ENCODE peak calls at places on chromosomes 5 and 9, in eight cellular contexts. P, Y, V, T, E, H, C and R are unnamed samples.

GRCh38 chr5:141172381-141173204 is at the start of gene PCDHB7:
- DNase-seq in P (peak; percentile 49), Y (peak; percentile 57), V (no peak), T (no peak), E (no peak), H (peak; percentile 85), C (peak; percentile 45), R (no peak)

GRCh38 chr5:98767563-98767962 is 5.9 kb upstream of the RGMB start:
- DNase-seq in P (no peak), Y (no peak), V (no peak), T (no peak), E (no peak), H (peak; percentile 62), C (no peak), R (no peak)

GRCh38 chr9:111821006-111821528 is 26.3 kb upstream of the SHOC1 start:
- DNase-seq in P (no peak), Y (no peak), V (no peak), T (no peak), E (no peak), H (no peak), C (peak; percentile 24), R (no peak)

GRCh38 chr5:93165559-93165958 is 415.5 kb downstream of the NR2F1-AS1 start:
- DNase-seq in P (no peak), Y (no peak), V (no peak), T (no peak), E (no peak), H (no peak), C (no peak), R (no peak)

GRCh38 chr9:83032065-83032625 is 30.8 kb downstream of the RASEF start:
- DNase-seq in P (no peak), Y (no peak), V (no peak), T (no peak), E (no peak), H (no peak), C (no peak), R (no peak)

GRCh38 chr9:2859776-2860379 is 16.0 kb upstream of the PUM3 start:
- DNase-seq in P (peak; percentile 53), Y (peak; percentile 82), V (no peak), T (peak; percentile 76), E (peak; percentile 67), H (peak; percentile 89), C (peak; percentile 72), R (no peak)

GRCh38 chr5:133763744-133764143 is 151.4 kb upstream of the FSTL4 start:
- DNase-seq in P (no peak), Y (no peak), V (no peak), T (peak; percentile 19), E (no peak), H (no peak), C (no peak), R (no peak)

GRCh38 chr9:71487046-71487445 is 281.3 kb downstream of the CEMIP2 start:
- DNase-seq in P (no peak), Y (peak; percentile 15), V (peak; percentile 20), T (peak; percentile 52), E (no peak), H (peak; percentile 67), C (peak; percentile 5), R (no peak)

GRCh38 chr5:179699640-179700298 is 1.0 kb downstream of the CANX start:
- DNase-seq in P (peak; percentile 38), Y (no peak), V (no peak), T (no peak), E (no peak), H (peak; percentile 17), C (peak; percentile 53), R (peak; percentile 55)

GRCh38 chr5:398475-399295 is 44.3 kb upstream of the EXOC3 start:
- DNase-seq in P (no peak), Y (peak; percentile 56), V (no peak), T (peak; percentile 48), E (no peak), H (peak; percentile 60), C (no peak), R (no peak)

GRCh38 chr5:132456553-132457361 is 33.8 kb downstream of the IRF1 start:
- DNase-seq in P (peak; percentile 84), Y (no peak), V (no peak), T (no peak), E (peak; percentile 84), H (no peak), C (peak; percentile 74), R (peak; percentile 91)

GRCh38 chr5:32342656-32343055 is 29.9 kb upstream of the MTMR12 start:
- DNase-seq in P (no peak), Y (no peak), V (no peak), T (no peak), E (no peak), H (no peak), C (no peak), R (no peak)

GRCh38 chr9:2729003-2729402 is 11.7 kb downstream of the KCNV2 start:
- DNase-seq in P (no peak), Y (no peak), V (no peak), T (no peak), E (no peak), H (no peak), C (peak; percentile 51), R (no peak)

GRCh38 chr9:134725605-134725940 is 84.0 kb downstream of the COL5A1 start:
- DNase-seq in P (no peak), Y (no peak), V (no peak), T (no peak), E (no peak), H (no peak), C (no peak), R (no peak)

GRCh38 chr5:97363577-97363976 is 180.5 kb upstream of the RIOK2 start:
- DNase-seq in P (no peak), Y (no peak), V (no peak), T (no peak), E (no peak), H (no peak), C (no peak), R (no peak)

DNA sequence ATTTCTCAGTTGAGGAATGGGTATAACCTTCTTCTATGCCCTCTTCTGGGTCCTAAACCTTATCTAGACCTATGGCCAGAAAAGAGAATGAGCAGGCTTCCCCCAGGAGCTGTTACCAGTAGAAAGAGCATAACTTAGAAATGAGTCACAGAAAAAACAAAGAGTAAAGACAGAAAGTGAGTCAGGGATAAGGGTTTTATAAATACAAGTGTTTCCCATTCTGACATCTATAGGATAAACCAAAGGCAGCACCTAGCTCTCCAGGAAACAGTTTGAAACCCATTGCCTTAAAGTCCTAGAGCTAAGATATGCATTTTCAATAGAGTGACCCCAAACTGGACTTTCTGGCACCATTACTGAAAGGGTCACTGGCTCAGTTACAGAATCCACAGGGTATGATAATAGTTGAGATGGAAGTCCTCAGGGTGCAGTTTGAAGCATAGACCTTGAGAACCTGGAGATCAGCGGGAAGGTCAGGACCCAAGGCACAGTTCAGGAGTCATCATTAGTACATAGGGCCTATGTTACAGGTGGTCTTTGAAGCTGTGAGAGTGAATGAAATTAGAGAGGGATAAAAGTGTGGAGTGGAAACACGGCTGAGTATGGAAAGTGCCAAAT is 42.7 kb upstream of the LIFR start:
- DNase-seq in P (no peak), Y (no peak), V (no peak), T (no peak), E (no peak), H (no peak), C (peak; percentile 83), R (no peak)
- TF ChIP-seq CTCF in P (no peak), Y (no peak), V (no peak), T (no peak), E (no peak), H (no peak), C (no peak), R (no peak)

GRCh38 chr9:26191711-26192110 is 513.5 kb upstream of the TUSC1 start:
- DNase-seq in P (no peak), Y (no peak), V (no peak), T (no peak), E (no peak), H (no peak), C (no peak), R (no peak)

DNA sequence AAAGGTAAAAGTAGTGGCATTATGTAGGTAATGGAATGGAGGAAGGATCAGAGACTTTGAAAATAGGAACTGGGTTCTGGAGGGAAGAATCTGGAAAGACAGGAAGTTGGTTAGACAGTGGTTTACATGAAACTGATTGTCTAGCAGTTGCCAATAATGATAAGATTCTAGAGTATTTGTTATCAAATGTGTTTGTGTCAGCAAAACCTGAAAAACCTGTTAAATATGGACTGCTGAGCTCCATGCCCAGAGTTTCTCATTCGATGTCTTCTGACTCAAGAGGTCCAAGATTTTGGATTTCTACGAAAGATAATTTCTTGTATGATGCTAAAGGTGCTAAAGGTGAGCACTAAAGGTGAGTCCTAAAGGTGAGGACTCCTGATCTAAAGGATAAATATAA is 515.0 kb upstream of the TUSC1 start:
- DNase-seq in P (no peak), Y (no peak), V (no peak), T (no peak), E (no peak), H (no peak), C (no peak), R (no peak)
- TF ChIP-seq CTCF in P (no peak), Y (no peak), V (no peak), T (no peak), E (no peak), H (no peak), C (no peak), R (no peak)

GRCh38 chr5:11719888-11720481 is 184.3 kb downstream of the CTNND2 start:
- DNase-seq in P (peak; percentile 77), Y (peak; percentile 74), V (no peak), T (peak; percentile 75), E (no peak), H (peak; percentile 89), C (peak; percentile 7), R (no peak)
- TF ChIP-seq CTCF in P (peak; percentile 56), Y (peak; percentile 44), V (no peak), T (peak; percentile 74), E (peak; percentile 26), H (peak; percentile 89), C (no peak), R (no peak)

GRCh38 chr5:167585184-167585583 is 706.3 kb upstream of the WWC1 start:
- DNase-seq in P (no peak), Y (no peak), V (no peak), T (no peak), E (no peak), H (no peak), C (no peak), R (no peak)

GRCh38 chr5:167580608-167581007 is 710.8 kb upstream of the WWC1 start:
- DNase-seq in P (no peak), Y (no peak), V (no peak), T (no peak), E (no peak), H (no peak), C (no peak), R (no peak)

GRCh38 chr5:167579701-167580045 is 711.8 kb upstream of the WWC1 start:
- DNase-seq in P (no peak), Y (no peak), V (peak; percentile 69), T (no peak), E (no peak), H (no peak), C (no peak), R (no peak)

GRCh38 chr5:167582916-167583315 is 708.5 kb upstream of the WWC1 start:
- DNase-seq in P (no peak), Y (no peak), V (no peak), T (no peak), E (no peak), H (no peak), C (peak; percentile 55), R (no peak)

DNA sequence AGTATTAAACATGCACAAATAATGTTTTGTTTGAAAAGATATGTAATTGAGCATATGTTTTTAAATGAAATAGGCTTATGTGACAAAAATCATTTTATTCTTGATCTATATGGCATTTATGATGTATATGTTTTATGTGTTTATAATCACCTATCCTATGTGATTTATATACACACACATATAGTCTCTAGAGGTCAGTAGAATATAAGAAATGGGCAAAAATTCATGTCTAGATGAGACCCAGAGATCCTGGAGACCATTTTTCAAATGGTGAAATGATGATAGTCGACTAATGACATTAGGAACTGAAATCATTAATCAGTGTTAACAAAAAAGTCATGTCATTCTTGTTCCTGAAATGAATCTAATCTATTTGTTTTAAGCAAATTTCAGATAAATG is 709.2 kb upstream of the WWC1 start:
- DNase-seq in P (no peak), Y (no peak), V (no peak), T (no peak), E (no peak), H (no peak), C (peak; percentile 49), R (no peak)
- TF ChIP-seq CTCF in P (peak; percentile 37), Y (no peak), V (peak; percentile 13), T (no peak), E (no peak), H (no peak), C (no peak), R (no peak)